ENCODE peak calls at places on chromosomes 2 and 18, in six cellular contexts. X is astrocyte, S is mesenchymal stem cell, P is HCT116, Y is GM23248, N is fibroblast of lung. H is an unnamed sample.

GRCh38 chr2:191740016-191740419 is 62.1 kb downstream of the NABP1 start:
- DNase-seq in P (no peak), Y (peak; percentile 49), S (peak; percentile 6), N (peak; percentile 48), X (peak; percentile 40), H (no peak)

GRCh38 chr2:240946046-240946445 is 39.9 kb downstream of the CROCC2 start:
- DNase-seq in Y (no peak), S (no peak), X (no peak), P (no peak), N (no peak), H (no peak)

GRCh38 chr18:11981633-11982366 is 493 bp downstream of the IMPA2 start:
- DNase-seq in X (no peak), P (no peak), S (peak; percentile 45), N (peak; percentile 16), Y (peak; percentile 52), H (peak; percentile 45)

GRCh38 chr18:80108122-80108536 is 933 bp upstream of the ADNP2 start:
- DNase-seq in P (no peak), S (no peak), N (no peak), Y (no peak), X (no peak), H (no peak)

GRCh38 chr2:74472945-74473258 is 422 bp upstream of the MRPL53 start:
- DNase-seq in P (no peak), Y (no peak), X (no peak), S (no peak), N (no peak), H (no peak)

GRCh38 chr2:239802101-239802649 is 223.0 kb downstream of the NDUFA10 start:
- DNase-seq in P (no peak), X (no peak), S (no peak), Y (no peak), N (no peak), H (no peak)

GRCh38 chr2:147860009-147860408 is 15.2 kb downstream of the ACVR2A start:
- DNase-seq in X (no peak), Y (no peak), S (no peak), P (no peak), N (no peak), H (no peak)

GRCh38 chr2:168478206-168478605 is 22.1 kb downstream of the CERS6 start:
- DNase-seq in Y (no peak), P (no peak), X (no peak), N (no peak), S (no peak), H (no peak)

GRCh38 chr2:74378007-74378406 is 2.1 kb downstream of the DCTN1 start:
- DNase-seq in X (no peak), S (no peak), N (no peak), P (no peak), Y (no peak), H (no peak)

GRCh38 chr2:11877764-11878163 is 131.3 kb downstream of the LPIN1 start:
- DNase-seq in S (no peak), X (no peak), P (no peak), N (no peak), Y (no peak), H (no peak)

GRCh38 chr2:98311771-98312545 is 34.3 kb upstream of the CNGA3 start:
- DNase-seq in Y (no peak), P (no peak), N (no peak), X (no peak), S (no peak), H (no peak)

GRCh38 chr2:224469374-224469964 is 67.6 kb upstream of the FAM124B start:
- DNase-seq in N (no peak), Y (no peak), P (no peak), X (no peak), S (no peak), H (no peak)

GRCh38 chr18:74454279-74454741 is 2.8 kb downstream of the DIPK1C start:
- DNase-seq in S (no peak), X (no peak), N (no peak), Y (no peak), P (no peak), H (no peak)

GRCh38 chr18:59918320-59918755 is 18.5 kb downstream of the PMAIP1 start:
- DNase-seq in P (peak; percentile 66), S (no peak), N (peak; percentile 92), X (peak; percentile 87), Y (peak; percentile 64), H (peak; percentile 41)

GRCh38 chr2:134202361-134202760 is 51.5 kb upstream of the MGAT5 start:
- DNase-seq in S (no peak), Y (peak; percentile 24), N (no peak), P (no peak), X (no peak), H (no peak)

GRCh38 chr2:98296435-98296834 is 49.8 kb upstream of the CNGA3 start:
- DNase-seq in S (no peak), X (no peak), P (no peak), N (no peak), Y (no peak), H (no peak)

GRCh38 chr2:202171246-202171833 is 67.1 kb downstream of the SUMO1 start:
- DNase-seq in P (no peak), Y (peak; percentile 61), S (peak; percentile 50), X (no peak), N (peak; percentile 40), H (no peak)

GRCh38 chr18:63887424-63887823 is at the start of gene SERPINB2:
- DNase-seq in N (no peak), X (no peak), Y (peak; percentile 73), S (no peak), P (no peak), H (no peak)

GRCh38 chr2:3738454-3738853 is 35.1 kb downstream of the DCDC2C start:
- DNase-seq in N (no peak), P (peak; percentile 34), X (no peak), S (peak; percentile 1), Y (peak; percentile 66), H (peak; percentile 47)

GRCh38 chr2:127531133-127531709 is 4.3 kb upstream of the MYO7B start:
- DNase-seq in P (no peak), X (no peak), S (peak; percentile 35), Y (peak; percentile 56), N (peak; percentile 3), H (no peak)

GRCh38 chr2:84919885-84920580 is 14.6 kb downstream of the TMSB10 start:
- DNase-seq in S (peak; percentile 97), Y (peak; percentile 98), X (peak; percentile 97), N (peak; percentile 97), P (peak; percentile 94), H (peak; percentile 38)

GRCh38 chr2:9858730-9859068 is 15.4 kb downstream of the TAF1B start:
- DNase-seq in N (no peak), P (no peak), S (no peak), X (no peak), Y (no peak), H (no peak)

GRCh38 chr2:43788646-43789045 is 14.8 kb downstream of the DYNC2LI1 start:
- DNase-seq in X (no peak), Y (no peak), P (no peak), S (no peak), N (no peak), H (no peak)

GRCh38 chr2:223692227-223692947 is 90.2 kb upstream of the SCG2 start:
- DNase-seq in S (peak; percentile 64), N (peak; percentile 51), Y (peak; percentile 79), P (peak; percentile 59), X (peak; percentile 34), H (peak; percentile 37)

GRCh38 chr2:169877406-169877805 is 50.2 kb downstream of the UBR3 start:
- DNase-seq in S (peak; percentile 37), P (peak; percentile 10), N (peak; percentile 15), Y (peak; percentile 16), X (no peak), H (peak; percentile 9)

GRCh38 chr18:8499810-8500663 is 109.2 kb upstream of the RAB12 start:
- DNase-seq in Y (no peak), S (no peak), P (no peak), X (no peak), N (no peak), H (no peak)

GRCh38 chr2:158845869-158846268 is 50.8 kb downstream of the DAPL1 start:
- DNase-seq in S (no peak), N (peak; percentile 59), X (peak; percentile 56), P (no peak), Y (peak; percentile 48), H (no peak)

GRCh38 chr2:240465268-240465764 is 29.9 kb downstream of the GPC1 start:
- DNase-seq in P (no peak), N (no peak), S (no peak), X (no peak), Y (no peak), H (no peak)

GRCh38 chr2:20446280-20446916 is 476 bp upstream of the RHOB start:
- DNase-seq in P (no peak), S (no peak), X (no peak), Y (no peak), N (no peak), H (no peak)

GRCh38 chr2:187155472-187155871 is 292.6 kb downstream of the CALCRL start:
- DNase-seq in Y (peak; percentile 4), N (no peak), S (peak; percentile 20), P (no peak), X (no peak), H (no peak)

GRCh38 chr2:187148059-187148714 is 299.2 kb upstream of the ZSWIM2 start:
- DNase-seq in P (no peak), X (no peak), S (no peak), N (no peak), Y (no peak), H (no peak)

DNA sequence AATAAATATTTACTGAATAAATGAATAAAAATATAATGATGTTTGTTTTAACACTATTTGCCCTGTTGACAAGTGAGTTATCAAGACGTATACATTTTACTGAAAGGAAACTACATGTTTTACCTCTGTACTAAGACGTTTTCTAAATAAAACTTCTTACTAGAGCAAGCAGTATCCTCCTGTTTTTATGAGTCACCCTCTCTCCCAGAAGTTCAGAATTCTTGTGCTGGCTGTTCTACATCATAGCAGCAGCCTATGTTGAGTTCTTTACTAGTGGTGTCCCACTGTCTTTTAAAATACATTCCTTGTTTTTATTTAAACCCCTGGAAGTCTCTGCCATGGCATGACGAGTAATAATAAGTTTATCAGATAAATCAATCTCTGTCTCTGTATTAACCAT is 297.4 kb downstream of the CALCRL start:
- DNase-seq in S (peak; percentile 66), N (peak; percentile 65), Y (peak; percentile 37), X (peak; percentile 54), P (no peak), H (no peak)
- H2AFZ ChIP-seq in S (no peak overlapping the region), N (no peak overlapping the region), Y (no peak overlapping the region), X (no peak overlapping the region), P (no peak overlapping the region), H (no peak overlapping the region)

GRCh38 chr2:143261986-143262784 is 133.0 kb downstream of the ARHGAP15 start:
- DNase-seq in P (no peak), X (no peak), N (peak; percentile 4), Y (peak; percentile 22), S (no peak), H (peak; percentile 83)
- H3K27ac ChIP-seq in P (no peak overlapping the region), X (no peak overlapping the region), N (no peak overlapping the region), Y (no peak overlapping the region), S (no peak overlapping the region), H (peak overlapping the region; percentile 71)

DNA sequence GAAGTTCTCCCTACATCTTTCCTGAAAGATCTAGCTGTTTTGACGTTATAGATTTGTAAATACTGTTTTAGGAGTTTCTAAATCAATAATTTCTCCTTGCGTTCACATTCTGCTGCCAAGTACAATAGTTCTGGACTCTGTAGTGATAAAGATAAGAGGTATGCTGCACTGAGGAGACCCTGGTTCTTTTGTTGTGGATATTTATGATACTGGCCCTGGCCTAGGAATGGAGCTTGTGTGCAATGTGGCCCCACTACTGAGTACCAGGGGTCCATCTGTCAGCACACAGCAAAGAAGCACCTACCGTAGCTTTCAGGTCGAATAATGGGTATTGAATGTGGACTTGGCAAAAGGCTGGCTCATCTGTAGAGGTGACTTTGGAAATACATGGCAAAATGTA is 85.0 kb downstream of the MAP3K20 start:
- DNase-seq in N (no peak), S (no peak), X (no peak), P (no peak), Y (no peak), H (no peak)
- H2AFZ ChIP-seq in N (no peak overlapping the region), S (no peak overlapping the region), X (no peak overlapping the region), P (no peak overlapping the region), Y (peak overlapping the region; percentile 72), H (no peak overlapping the region)

GRCh38 chr2:104793971-104794370 is 59.9 kb upstream of the POU3F3 start:
- DNase-seq in Y (peak; percentile 59), S (no peak), X (peak; percentile 86), P (no peak), N (peak; percentile 90), H (no peak)
- H3K27ac ChIP-seq in Y (no peak overlapping the region), S (no peak overlapping the region), X (peak overlapping the region; percentile 66), P (no peak overlapping the region), N (no peak overlapping the region), H (no peak overlapping the region)